ENCODE peak calls at places on chromosomes 5 and 9, in ten cellular contexts. L, F, Y, V, W, T, N, J, Q and S are unnamed samples.

GRCh38 chr5:14204785-14205321 is 61.7 kb downstream of the TRIO start:
- DNase-seq in L (peak; percentile 77), F (no peak), Y (no peak), V (peak; percentile 49), W (no peak), T (peak; percentile 88), N (no peak), J (no peak), Q (no peak), S (peak; percentile 96)

GRCh38 chr5:67221487-67222242 is 25.1 kb upstream of the CD180 start:
- DNase-seq in L (no peak), F (no peak), Y (peak; percentile 44), V (no peak), W (no peak), T (no peak), N (no peak), J (no peak), Q (peak; percentile 64), S (no peak)

GRCh38 chr9:6410653-6411052 is 2.3 kb upstream of the UHRF2 start:
- DNase-seq in L (no peak), F (no peak), Y (no peak), V (no peak), W (no peak), T (no peak), N (no peak), J (no peak), Q (no peak), S (no peak)

GRCh38 chr9:15510789-15511575 is at the start of gene PSIP1:
- DNase-seq in L (peak; percentile 82), F (peak; percentile 75), Y (peak; percentile 87), V (peak; percentile 43), W (peak; percentile 78), T (peak; percentile 91), N (peak; percentile 90), J (peak; percentile 90), Q (peak; percentile 93), S (peak; percentile 78)

GRCh38 chr5:149157330-149157729 is 16.0 kb downstream of the ABLIM3 start:
- DNase-seq in L (no peak), F (no peak), Y (no peak), V (no peak), W (no peak), T (no peak), N (no peak), J (peak; percentile 77), Q (no peak), S (no peak)

GRCh38 chr5:68376931-68377330 is 161.4 kb downstream of the PIK3R1 start:
- DNase-seq in L (no peak), F (no peak), Y (no peak), V (peak; percentile 37), W (no peak), T (no peak), N (no peak), J (no peak), Q (no peak), S (no peak)

GRCh38 chr5:121029536-121030245 is 565.6 kb downstream of the PRR16 start:
- DNase-seq in L (no peak), F (no peak), Y (no peak), V (no peak), W (no peak), T (no peak), N (no peak), J (no peak), Q (no peak), S (no peak)

GRCh38 chr9:112360047-112360804 is 19.7 kb upstream of the HSDL2 start:
- DNase-seq in L (no peak), F (no peak), Y (no peak), V (no peak), W (no peak), T (no peak), N (no peak), J (no peak), Q (no peak), S (no peak)

GRCh38 chr9:21454149-21454548 is 13.9 kb downstream of the IFNA1 start:
- DNase-seq in L (no peak), F (no peak), Y (no peak), V (no peak), W (no peak), T (no peak), N (no peak), J (no peak), Q (no peak), S (no peak)

GRCh38 chr5:155368490-155368889 is 354.9 kb downstream of the KIF4B start:
- DNase-seq in L (no peak), F (no peak), Y (no peak), V (no peak), W (no peak), T (no peak), N (no peak), J (no peak), Q (no peak), S (no peak)